ENCODE peak calls at places on chromosomes 6 and 20, in nine cellular contexts. N is right lobe of liver, O is HepG2, P is A549, F is upper lobe of left lung, Z is HCT116, L is heart left ventricle, M is K562, R is IMR-90. E is an unnamed sample.

GRCh38 chr6:127023001-127023778 is 95.3 kb upstream of the RSPO3 start:
- ATAC-seq in N (peak), O (peak), P (no peak), F (no peak), Z (no peak), L (no peak), M (no peak), R (no peak), E (no peak)

GRCh38 chr6:154302111-154302752 is 54.4 kb downstream of the IPCEF1 start:
- ATAC-seq in N (peak), O (no peak), P (no peak), F (no peak), Z (no peak), L (peak), M (peak), R (peak), E (no peak)

GRCh38 chr20:35941620-35942019 is 12.7 kb downstream of the SCAND1 start:
- ATAC-seq in N (no peak), O (no peak), P (no peak), F (no peak), Z (no peak), L (no peak), M (no peak), R (no peak), E (no peak)

GRCh38 chr6:119148102-119148824 is 69.8 kb upstream of the FAM184A start:
- ATAC-seq in N (peak), O (peak), P (peak), F (peak), Z (peak), L (peak), M (peak), R (peak), E (peak)

GRCh38 chr6:156269751-156270369 is 507.3 kb upstream of the ARID1B start:
- ATAC-seq in N (no peak), O (no peak), P (no peak), F (no peak), Z (no peak), L (no peak), M (no peak), R (no peak), E (no peak)

GRCh38 chr6:25623065-25623464 is 28.9 kb upstream of the SCGN start:
- ATAC-seq in N (no peak), O (no peak), P (no peak), F (no peak), Z (no peak), L (no peak), M (no peak), R (no peak), E (no peak)

GRCh38 chr6:53062369-53062639 is 2.9 kb upstream of the FBXO9 start:
- ATAC-seq in N (no peak), O (no peak), P (no peak), F (no peak), Z (no peak), L (no peak), M (no peak), R (no peak), E (no peak)

GRCh38 chr20:45104786-45105185 is 3.9 kb upstream of the KCNS1 start:
- ATAC-seq in N (no peak), O (no peak), P (no peak), F (no peak), Z (no peak), L (no peak), M (no peak), R (peak), E (no peak)

GRCh38 chr6:16236648-16237199 is 1.7 kb upstream of the GMPR start:
- ATAC-seq in N (peak), O (no peak), P (no peak), F (no peak), Z (no peak), L (no peak), M (no peak), R (peak), E (no peak)

GRCh38 chr6:50922579-50923525 is 104.2 kb downstream of the TFAP2B start:
- ATAC-seq in N (no peak), O (no peak), P (no peak), F (no peak), Z (no peak), L (no peak), M (no peak), R (no peak), E (no peak)

GRCh38 chr6:13859871-13860555 is 45.7 kb upstream of the MCUR1 start:
- ATAC-seq in N (peak), O (no peak), P (no peak), F (no peak), Z (no peak), L (peak), M (no peak), R (peak), E (no peak)

GRCh38 chr6:25050356-25050755 is 114.6 kb upstream of the RIPOR2 start:
- ATAC-seq in N (no peak), O (no peak), P (no peak), F (no peak), Z (no peak), L (no peak), M (peak), R (peak), E (no peak)

GRCh38 chr6:37171141-37171969 is 1.4 kb downstream of the PIM1 start:
- ATAC-seq in N (peak), O (peak), P (no peak), F (no peak), Z (no peak), L (no peak), M (peak), R (no peak), E (no peak)

GRCh38 chr20:3203315-3204123 is 963 bp downstream of the DDRGK1 start:
- ATAC-seq in N (peak), O (peak), P (peak), F (peak), Z (peak), L (peak), M (peak), R (peak), E (peak)

GRCh38 chr6:163285689-163286088 is 128.8 kb upstream of the QKI start:
- ATAC-seq in N (no peak), O (no peak), P (no peak), F (peak), Z (no peak), L (no peak), M (no peak), R (no peak), E (no peak)
- H3K4me3 ChIP-seq in N (no peak), O (no peak), P (no peak), F (no peak), Z (no peak), L (no peak), M (no peak), R (no peak), E (no peak)

DNA sequence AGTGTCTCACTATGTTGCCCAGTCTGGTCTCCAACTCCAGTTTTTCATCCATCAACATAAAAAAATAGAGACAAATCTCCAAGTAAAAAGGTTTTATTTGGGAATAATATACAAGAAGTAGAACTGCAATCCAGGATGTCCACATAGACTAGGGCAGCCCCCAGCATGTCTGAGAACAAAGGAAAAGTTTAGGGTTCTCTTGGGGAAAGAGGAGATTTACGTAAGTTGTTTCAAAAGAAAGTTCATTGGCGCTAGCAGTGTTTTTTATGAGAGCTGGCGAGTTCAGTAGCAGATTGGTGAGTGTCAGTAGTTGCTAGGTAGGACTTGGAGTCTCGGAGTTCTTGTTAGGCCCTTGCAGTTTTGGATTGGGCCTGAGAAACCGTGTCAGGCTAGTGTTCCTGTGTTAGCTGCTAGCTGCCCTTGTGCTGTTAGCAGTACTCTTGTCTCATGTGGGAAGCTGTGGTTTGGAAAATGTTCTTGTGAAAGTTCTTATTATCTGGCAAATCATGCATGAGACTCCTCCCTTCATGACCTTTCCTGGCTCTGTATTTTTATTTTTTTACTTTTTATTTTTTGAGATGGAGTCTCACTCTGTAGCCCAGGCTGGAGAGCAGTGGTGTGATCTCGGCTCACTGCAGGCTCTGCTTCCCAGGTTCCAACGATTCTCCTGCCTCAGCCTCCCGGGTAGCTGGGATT is 24.7 kb downstream of the TTLL9 start:
- ATAC-seq in N (peak), O (peak), P (peak), F (peak), Z (peak), L (peak), M (peak), R (peak), E (peak)
- TF ChIP-seq POLR2A in N (no peak), O (no peak), P (no peak), F (no peak), Z (no peak), L (no peak), M (no peak), R (no peak), E (no peak)

GRCh38 chr20:537983-538382 is 5.6 kb downstream of the CSNK2A1 start:
- ATAC-seq in N (no peak), O (no peak), P (no peak), F (no peak), Z (no peak), L (no peak), M (peak), R (no peak), E (no peak)
- H3K4me3 ChIP-seq in N (no peak), O (no peak), P (no peak), F (no peak), Z (no peak), L (no peak), M (no peak), R (no peak), E (no peak)

GRCh38 chr20:64071341-64072332 is 7.7 kb downstream of the RGS19 start:
- ATAC-seq in N (no peak), O (no peak), P (no peak), F (no peak), Z (no peak), L (no peak), M (no peak), R (no peak), E (no peak)
- TF ChIP-seq POLR2A in N (no peak), O (no peak), P (no peak), F (no peak), Z (no peak), L (no peak), M (no peak), R (no peak), E (no peak)

DNA sequence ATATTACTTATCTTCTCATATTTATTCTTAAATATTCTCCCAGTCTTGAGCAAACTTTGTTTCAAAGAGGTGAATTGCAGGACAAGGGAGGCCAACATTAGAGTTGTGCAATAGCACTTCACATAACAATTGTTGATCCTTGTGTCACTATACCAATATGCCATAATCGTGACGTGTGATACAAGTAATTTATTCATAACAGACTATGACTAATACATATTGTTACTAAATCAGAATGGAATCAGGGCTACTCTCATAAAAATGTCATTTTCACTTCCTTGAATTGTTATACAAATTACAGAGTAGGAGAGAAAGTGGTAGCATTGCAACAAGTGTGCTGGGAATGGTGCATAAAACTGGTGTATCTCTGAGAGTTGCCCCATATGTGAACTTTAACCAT is 37.2 kb upstream of the PLCB1 start:
- ATAC-seq in N (peak), O (peak), P (no peak), F (peak), Z (no peak), L (no peak), M (no peak), R (no peak), E (peak)
- H3K4me3 ChIP-seq in N (no peak), O (no peak), P (no peak), F (no peak), Z (no peak), L (no peak), M (no peak), R (no peak), E (no peak)

DNA sequence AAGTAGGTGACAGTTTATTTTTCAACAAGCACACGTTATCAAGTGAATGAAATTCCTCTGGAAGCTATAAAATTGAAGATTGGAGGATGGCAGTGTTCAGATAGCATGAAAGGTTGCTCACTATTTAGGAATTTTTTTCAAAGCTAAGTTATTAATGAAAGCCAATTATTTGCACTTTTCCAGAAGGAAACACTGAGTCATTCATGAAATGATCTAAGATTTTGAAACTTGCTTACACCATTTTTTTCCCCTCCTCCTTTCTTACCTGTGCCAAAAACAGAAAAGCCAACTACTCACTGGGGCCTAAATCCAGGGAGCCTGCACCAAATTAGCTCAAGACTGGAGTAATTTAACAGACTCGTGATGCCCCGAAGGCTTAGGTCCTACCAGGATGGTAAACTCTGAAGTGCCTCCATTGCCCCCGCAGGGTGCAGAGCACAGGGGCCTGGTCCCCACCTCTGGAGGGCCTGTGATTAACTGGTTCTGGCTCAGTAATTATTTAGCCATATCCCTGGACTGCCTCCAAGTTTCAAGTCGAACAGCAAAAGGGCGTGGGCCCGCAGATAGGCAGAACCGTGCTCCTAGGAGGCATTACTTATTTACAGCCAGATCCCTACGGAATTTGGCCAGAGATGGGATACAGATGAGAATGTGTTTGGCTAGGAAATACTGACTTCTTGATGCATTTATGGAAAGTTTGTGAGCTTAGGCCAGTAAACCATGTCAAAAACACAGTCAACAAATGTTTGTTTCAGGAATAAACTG is 28.0 kb upstream of the ZNF217 start:
- ATAC-seq in N (peak), O (peak), P (peak), F (peak), Z (peak), L (peak), M (peak), R (peak), E (peak)
- TF ChIP-seq POLR2A in N (peak), O (no peak), P (no peak), F (no peak), Z (peak), L (no peak), M (peak), R (no peak), E (no peak)

GRCh38 chr20:6784767-6785166 is 17.3 kb downstream of the BMP2 start:
- ATAC-seq in N (no peak), O (no peak), P (no peak), F (no peak), Z (no peak), L (no peak), M (no peak), R (no peak), E (no peak)
- H3K4me3 ChIP-seq in N (no peak), O (no peak), P (no peak), F (no peak), Z (no peak), L (no peak), M (no peak), R (no peak), E (no peak)

GRCh38 chr20:57390604-57391438 is at the start of gene RBM38:
- ATAC-seq in N (peak), O (peak), P (peak), F (peak), Z (peak), L (peak), M (peak), R (peak), E (peak)
- TF ChIP-seq POLR2A in N (no peak), O (no peak), P (no peak), F (no peak), Z (no peak), L (no peak), M (peak), R (no peak), E (no peak)

GRCh38 chr20:56722042-56722441 is 92.9 kb downstream of the TFAP2C start:
- ATAC-seq in N (peak), O (no peak), P (no peak), F (no peak), Z (no peak), L (peak), M (no peak), R (no peak), E (no peak)
- H3K4me3 ChIP-seq in N (no peak), O (no peak), P (no peak), F (no peak), Z (no peak), L (no peak), M (no peak), R (no peak), E (no peak)

DNA sequence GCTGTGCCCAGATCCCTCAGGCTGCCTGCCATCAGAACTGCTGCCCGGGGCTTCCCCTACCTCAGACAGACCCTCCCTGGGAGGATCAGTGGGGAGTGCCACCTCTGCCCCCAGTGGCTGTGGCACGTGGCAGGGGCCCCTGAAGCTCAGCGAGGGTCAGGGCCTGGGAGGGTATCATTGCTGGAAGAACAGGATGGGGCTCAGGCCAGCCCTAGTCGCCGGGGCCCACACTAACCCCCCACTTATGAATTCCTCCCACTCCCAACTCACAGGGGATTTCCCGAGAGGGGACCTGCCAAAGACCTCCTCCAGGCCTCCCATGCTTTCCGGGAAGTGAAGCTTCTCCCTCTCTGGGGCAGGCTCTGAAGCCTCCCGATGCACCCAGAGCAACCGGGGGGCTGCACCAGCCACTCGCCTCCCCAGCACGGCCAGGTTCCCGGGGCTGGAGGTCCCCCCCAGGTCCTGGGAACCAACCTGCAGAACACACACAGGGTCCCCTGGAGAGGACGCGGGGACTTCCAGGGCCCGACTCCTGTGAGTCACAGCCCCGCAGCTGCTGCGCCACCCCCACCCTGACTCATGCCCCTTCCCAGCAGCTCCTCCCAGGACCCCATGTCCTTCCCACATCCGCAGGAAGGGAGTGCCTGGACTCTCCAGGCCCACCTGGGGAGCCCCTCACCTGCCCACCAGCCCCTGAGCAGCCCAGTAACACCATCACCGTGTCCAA is 2.5 kb downstream of the TNFRSF6B start:
- ATAC-seq in N (no peak), O (no peak), P (peak), F (peak), Z (peak), L (peak), M (peak), R (peak), E (peak)
- TF ChIP-seq POLR2A in N (no peak), O (peak), P (no peak), F (no peak), Z (no peak), L (no peak), M (peak), R (no peak), E (no peak)